ENCODE peak calls at places on chromosomes 2 and 18, in ten cellular contexts. H, F, O, N, D, T, U, V, I and S are unnamed samples.

GRCh38 chr2:235092433-235092832 is 140.6 kb downstream of the SH3BP4 start:
- DNase-seq in N (no peak), T (no peak), H (no peak), F (no peak), I (no peak), D (no peak), O (no peak), V (no peak), U (no peak), S (no peak)

GRCh38 chr2:128504242-128505149 is 185.8 kb upstream of the HS6ST1 start:
- DNase-seq in O (peak), I (no peak), U (peak), N (no peak), H (no peak), F (no peak), T (no peak), D (no peak), V (no peak), S (no peak)

GRCh38 chr2:26986576-26986975 is 16.1 kb downstream of the MAPRE3 start:
- DNase-seq in U (no peak), F (no peak), O (no peak), N (no peak), I (no peak), V (no peak), T (no peak), D (no peak), H (no peak), S (no peak)

GRCh38 chr2:239275871-239276812 is 124.7 kb downstream of the HDAC4 start:
- DNase-seq in F (peak), T (no peak), N (no peak), H (peak), D (no peak), U (peak), I (no peak), O (no peak), V (no peak), S (peak)

GRCh38 chr2:200353125-200353524 is 46.6 kb downstream of the SPATS2L start:
- DNase-seq in O (no peak), F (no peak), I (no peak), H (no peak), U (no peak), T (no peak), D (no peak), N (no peak), V (no peak), S (no peak)

GRCh38 chr2:238891667-238892500 is 44.0 kb downstream of the TWIST2 start:
- DNase-seq in D (no peak), O (no peak), V (no peak), U (no peak), T (no peak), N (no peak), F (no peak), H (no peak), I (no peak), S (no peak)

GRCh38 chr18:43620936-43621335 is 343.6 kb upstream of the SYT4 start:
- DNase-seq in D (no peak), I (peak), U (no peak), F (peak), O (peak), T (peak), N (peak), V (peak), H (no peak), S (no peak)

GRCh38 chr2:6008186-6008585 is 316.0 kb downstream of the SOX11 start:
- DNase-seq in T (no peak), I (no peak), U (no peak), H (no peak), F (no peak), O (no peak), V (no peak), D (no peak), N (no peak), S (no peak)

GRCh38 chr2:117359266-117359970 is 455.1 kb upstream of the DDX18 start:
- DNase-seq in N (no peak), H (no peak), U (no peak), O (no peak), T (no peak), F (no peak), I (no peak), D (no peak), V (no peak), S (no peak)

GRCh38 chr2:100151310-100151709 is 8.9 kb upstream of the AFF3 start:
- DNase-seq in U (no peak), N (no peak), H (no peak), D (no peak), I (no peak), F (no peak), O (no peak), V (no peak), T (no peak), S (no peak)
- H3K27ac ChIP-seq in U (no peak), N (no peak), H (no peak), D (no peak), I (no peak), F (no peak), O (no peak), V (no peak), T (no peak), S (no peak)

DNA sequence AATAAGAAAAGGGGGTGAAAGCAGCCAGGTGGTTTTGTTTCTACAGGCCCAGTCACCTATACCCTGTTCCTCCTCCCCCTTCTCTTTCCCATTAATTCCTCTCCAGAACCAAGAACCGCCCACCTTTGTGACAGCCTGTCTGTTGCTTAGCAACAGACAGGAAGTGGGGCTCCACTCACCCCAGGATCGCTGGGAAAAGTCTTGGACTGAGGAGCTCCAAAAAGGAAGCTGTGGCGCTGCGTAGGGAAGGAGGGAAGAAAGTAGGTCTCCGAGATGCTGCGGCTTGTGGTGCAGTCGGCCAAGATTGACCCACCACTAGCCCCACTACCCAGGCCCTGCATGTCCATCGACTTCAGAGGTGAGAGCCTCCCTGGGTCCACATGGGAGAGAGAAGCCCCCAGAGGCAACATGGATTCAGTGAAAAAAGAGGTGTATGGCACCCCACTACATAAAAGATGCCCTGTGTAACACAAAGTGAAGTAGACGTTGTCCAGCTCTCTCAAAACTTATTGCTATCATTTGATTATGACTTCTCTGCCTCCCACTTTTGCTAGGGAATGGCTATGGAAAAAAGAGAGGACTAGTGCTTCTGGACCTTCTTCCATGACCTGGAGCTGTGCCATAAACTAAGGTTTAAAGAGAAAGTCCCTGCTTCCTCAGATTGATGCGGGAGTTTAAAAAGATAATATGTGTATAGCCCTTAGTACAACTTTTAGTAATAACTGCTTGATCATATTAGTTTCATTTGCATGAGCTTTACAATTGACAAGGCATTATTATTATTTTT is at the start of gene FER1L5:
- DNase-seq in N (no peak), O (no peak), D (no peak), I (no peak), U (no peak), F (no peak), H (no peak), T (peak), V (peak), S (no peak)
- H3K4me3 ChIP-seq in N (no peak), O (no peak), D (peak), I (no peak), U (no peak), F (no peak), H (peak), T (peak), V (peak), S (no peak)

GRCh38 chr2:190881480-190882326 is 1.1 kb downstream of the GLS start:
- DNase-seq in I (peak), V (peak), U (peak), F (peak), T (peak), O (peak), N (peak), H (peak), D (peak), S (peak)
- TF ChIP-seq CTCF in I (no peak), V (no peak), U (no peak), F (no peak), T (no peak), O (no peak), N (no peak), H (no peak), D (no peak), S (no peak)

DNA sequence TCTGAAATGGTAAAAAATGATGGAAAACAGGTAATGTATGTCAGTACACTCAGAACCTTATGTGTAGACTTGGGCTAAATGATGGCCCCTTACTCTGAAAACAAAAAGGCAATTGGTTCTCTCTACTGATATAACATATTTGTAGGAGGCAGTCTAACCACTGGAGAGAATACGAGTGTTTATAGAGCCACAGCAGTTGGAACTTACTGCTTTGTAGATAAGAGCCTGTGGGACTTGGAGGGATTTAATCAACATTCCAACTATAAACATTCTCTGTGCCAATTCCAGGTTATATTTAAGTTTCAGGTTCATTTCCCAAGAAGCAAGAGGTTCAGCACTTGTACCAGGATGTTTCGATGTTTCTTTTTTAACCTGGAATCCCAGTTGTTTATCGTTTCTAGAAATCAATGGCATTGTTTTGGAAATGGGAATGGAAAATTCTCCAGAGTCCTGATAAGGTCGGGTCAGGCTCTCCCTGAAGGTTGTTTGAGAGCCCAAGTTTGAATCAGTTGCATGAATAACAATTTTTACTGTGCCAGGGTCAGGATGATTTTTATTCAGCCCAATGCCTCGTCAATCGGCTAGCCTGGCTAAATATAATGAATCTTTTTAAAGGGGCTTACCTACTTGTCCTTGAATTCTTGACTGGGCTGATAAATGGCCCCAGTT is 278.4 kb upstream of the FAM98A start:
- DNase-seq in N (no peak), H (no peak), U (no peak), V (no peak), D (no peak), F (no peak), I (no peak), O (no peak), T (no peak), S (no peak)
- H3K27ac ChIP-seq in N (no peak), H (no peak), U (no peak), V (no peak), D (no peak), F (no peak), I (no peak), O (no peak), T (no peak), S (no peak)